ENCODE peak calls at places on chromosomes 11 and 22, in seven cellular contexts. K, D, S, I, A, N and C are unnamed samples.

GRCh38 chr11:6249822-6250555 is 9.6 kb upstream of the CCKBR start:
- DNase-seq in K (peak; percentile 90), D (no peak), I (peak; percentile 95), N (no peak), A (peak; percentile 64), S (peak; percentile 85), C (no peak)

GRCh38 chr11:68552542-68552941 is 92.0 kb downstream of the PPP6R3 start:
- DNase-seq in D (no peak), A (no peak), K (no peak), S (no peak), I (no peak), N (no peak), C (no peak)

GRCh38 chr11:58395581-58395980 is 11.1 kb downstream of the OR5B3 start:
- DNase-seq in K (no peak), A (no peak), D (no peak), I (no peak), S (peak; percentile 71), N (no peak), C (no peak)

GRCh38 chr11:2083411-2083810 is 55.8 kb downstream of the IGF2 start:
- DNase-seq in D (no peak), K (no peak), I (no peak), S (no peak), N (no peak), A (no peak), C (no peak)

GRCh38 chr11:73399159-73400090 is 23.2 kb downstream of the RELT start:
- DNase-seq in I (no peak), A (no peak), K (no peak), N (no peak), D (no peak), S (peak; percentile 44), C (no peak)

GRCh38 chr22:25546751-25547150 is 17.7 kb upstream of the GRK3 start:
- DNase-seq in D (no peak), A (no peak), N (no peak), K (no peak), S (no peak), I (peak; percentile 46), C (no peak)

GRCh38 chr11:27282141-27282590 is 80.8 kb downstream of the CCDC34 start:
- DNase-seq in A (peak; percentile 46), N (no peak), S (peak; percentile 90), I (no peak), D (no peak), K (no peak), C (no peak)

GRCh38 chr11:84829162-84829561 is 798.0 kb downstream of the DLG2 start:
- DNase-seq in S (no peak), N (no peak), K (peak; percentile 48), A (no peak), D (no peak), I (no peak), C (no peak)

GRCh38 chr11:36075053-36075452 is 131.2 kb downstream of the LDLRAD3 start:
- DNase-seq in S (peak; percentile 91), N (no peak), K (no peak), I (no peak), A (peak; percentile 94), D (no peak), C (no peak)

GRCh38 chr11:47412152-47412746 is 3.9 kb downstream of the SLC39A13 start:
- DNase-seq in K (peak; percentile 34), A (peak; percentile 56), S (peak; percentile 26), N (no peak), D (no peak), I (peak; percentile 75), C (peak; percentile 82)

GRCh38 chr11:2307733-2308331 is 6.0 kb downstream of the TSPAN32 start:
- DNase-seq in N (no peak), A (no peak), S (no peak), I (no peak), D (no peak), K (no peak), C (no peak)

GRCh38 chr11:123061403-123062157 is at the start of gene HSPA8:
- DNase-seq in K (peak; percentile 21), N (no peak), A (peak; percentile 70), I (peak; percentile 61), S (peak; percentile 52), D (peak; percentile 17), C (peak; percentile 32)

GRCh38 chr22:25396615-25397200 is 167.8 kb upstream of the GRK3 start:
- DNase-seq in I (no peak), A (no peak), K (no peak), S (no peak), N (no peak), D (no peak), C (no peak)

GRCh38 chr11:27646051-27646818 is 54.0 kb downstream of the BDNF start:
- DNase-seq in N (no peak), K (no peak), S (peak; percentile 49), I (no peak), A (no peak), D (no peak), C (no peak)

GRCh38 chr11:1836011-1836945 is 1.5 kb downstream of the SYT8 start:
- DNase-seq in I (no peak), D (no peak), A (no peak), K (no peak), N (no peak), S (no peak), C (no peak)

GRCh38 chr11:29962243-29962642 is 54.6 kb downstream of the KCNA4 start:
- DNase-seq in S (no peak), A (no peak), K (no peak), N (peak; percentile 13), I (peak; percentile 75), D (no peak), C (peak; percentile 72)

GRCh38 chr22:46250035-46250782 is at the start of gene CDPF1:
- DNase-seq in N (peak; percentile 23), K (peak; percentile 89), I (peak; percentile 80), A (peak; percentile 85), D (peak; percentile 75), S (peak; percentile 75), C (peak; percentile 83)

GRCh38 chr11:14643697-14644395 is at the start of gene PDE3B:
- DNase-seq in A (peak; percentile 61), N (no peak), S (peak; percentile 27), D (peak; percentile 72), I (peak; percentile 96), K (peak; percentile 45), C (peak; percentile 90)

GRCh38 chr11:72581067-72581466 is 93.2 kb downstream of the PDE2A start:
- DNase-seq in N (no peak), A (no peak), S (no peak), I (no peak), D (no peak), K (no peak), C (no peak)

GRCh38 chr11:113532697-113533424 is 57.7 kb upstream of the DRD2 start:
- DNase-seq in N (peak; percentile 44), I (peak; percentile 78), D (peak; percentile 72), K (peak; percentile 36), S (peak; percentile 71), A (peak; percentile 75), C (peak; percentile 77)

GRCh38 chr22:40238425-40239344 is 61.0 kb downstream of the TNRC6B start:
- DNase-seq in D (no peak), N (no peak), A (peak; percentile 83), S (peak; percentile 74), K (no peak), I (no peak), C (no peak)

GRCh38 chr11:6251120-6251733 is 8.4 kb upstream of the CCKBR start:
- DNase-seq in A (peak; percentile 80), I (peak; percentile 91), S (peak; percentile 75), K (peak; percentile 70), N (peak; percentile 64), D (peak; percentile 68), C (peak; percentile 91)

GRCh38 chr11:73869234-73869949 is 7.3 kb downstream of the COA4 start:
- DNase-seq in K (no peak), N (no peak), I (no peak), S (peak; percentile 6), D (no peak), A (no peak), C (no peak)

GRCh38 chr22:24429411-24430365 is 2.3 kb downstream of the ADORA2A start:
- DNase-seq in I (peak; percentile 46), D (no peak), K (no peak), S (peak; percentile 22), N (no peak), A (no peak), C (peak; percentile 65)

GRCh38 chr11:19713221-19714092 is 820 bp downstream of the NAV2 start:
- DNase-seq in I (peak; percentile 45), N (no peak), S (no peak), D (no peak), K (peak; percentile 11), A (peak; percentile 13), C (peak; percentile 33)

GRCh38 chr11:93626038-93626437 is 35.4 kb upstream of the CEP295 start:
- DNase-seq in S (no peak), K (no peak), D (no peak), A (no peak), N (no peak), I (no peak), C (no peak)

GRCh38 chr22:47213571-47214230 is 451.3 kb downstream of the TBC1D22A start:
- DNase-seq in K (peak; percentile 15), S (no peak), D (no peak), A (no peak), I (peak; percentile 32), N (no peak), C (peak; percentile 40)

GRCh38 chr11:107397357-107397756 is 60.3 kb downstream of the CWF19L2 start:
- DNase-seq in A (no peak), I (peak; percentile 89), D (no peak), K (no peak), N (peak; percentile 31), S (no peak), C (peak; percentile 71)

GRCh38 chr11:116980136-116980793 is 118.0 kb downstream of the SIK3 start:
- DNase-seq in A (no peak), K (no peak), S (no peak), N (no peak), D (no peak), I (no peak), C (no peak)

GRCh38 chr11:128720522-128720985 is 26.7 kb downstream of the FLI1 start:
- DNase-seq in N (no peak), A (peak; percentile 61), S (no peak), I (no peak), K (no peak), D (peak; percentile 56), C (peak; percentile 46)
- H3K27ac ChIP-seq in N (no peak overlapping the region), A (no peak overlapping the region), S (no peak overlapping the region), I (no peak overlapping the region), K (no peak overlapping the region), D (peak overlapping the region; percentile 31), C (no peak overlapping the region)

DNA sequence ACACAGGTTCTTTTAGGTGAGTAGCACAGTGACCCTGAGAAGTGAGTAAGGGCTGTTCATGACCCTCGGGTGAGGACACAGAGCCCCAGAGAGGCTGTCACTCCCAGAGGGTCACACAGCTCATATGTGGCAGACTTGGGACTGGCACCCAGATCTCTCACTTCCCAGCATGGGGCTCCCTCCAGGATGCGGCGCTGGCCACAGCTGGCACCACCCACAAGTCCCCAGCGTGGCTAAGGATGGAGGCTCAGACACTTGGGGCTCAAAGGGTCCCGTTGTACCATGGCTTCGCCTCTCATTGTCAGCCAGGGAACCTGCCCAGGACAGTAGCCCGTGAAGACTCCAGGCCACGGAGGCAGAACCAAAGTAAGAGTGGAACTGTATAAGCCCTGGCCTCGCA is 6.0 kb upstream of the SHISAL1 start:
- DNase-seq in S (no peak), N (no peak), D (no peak), I (no peak), K (no peak), A (no peak), C (no peak)
- H4K8ac ChIP-seq in S (no peak overlapping the region), N (no peak overlapping the region), D (no peak overlapping the region), I (no peak overlapping the region), K (no peak overlapping the region), A (no peak overlapping the region), C (no peak overlapping the region)

GRCh38 chr11:65862941-65863888 is 3.0 kb downstream of the MUS81 start:
- DNase-seq in D (no peak), S (no peak), I (no peak), N (no peak), K (no peak), A (no peak), C (peak; percentile 23)
- H3K27ac ChIP-seq in D (no peak overlapping the region), S (no peak overlapping the region), I (no peak overlapping the region), N (no peak overlapping the region), K (no peak overlapping the region), A (no peak overlapping the region), C (no peak overlapping the region)

GRCh38 chr22:43310311-43310710 is 32.9 kb downstream of the SCUBE1 start:
- DNase-seq in K (no peak), I (no peak), S (no peak), D (no peak), A (no peak), N (no peak), C (no peak)
- H4K8ac ChIP-seq in K (no peak overlapping the region), I (no peak overlapping the region), S (no peak overlapping the region), D (no peak overlapping the region), A (no peak overlapping the region), N (no peak overlapping the region), C (no peak overlapping the region)